ENCODE peak calls at places on chromosome 9, in five cellular contexts. One of them, this sample, is unnamed.

GRCh38 chr9:32579706-32580331 is 6.9 kb upstream of the NDUFB6 start:
- DNase-seq in NCI-H2171 treated with DMSO at 0.1 percent for 48 hours: peak
- DNase-seq in ELF-1: peak
- DNase-seq in fibroblast of lung: peak
- DNase-seq in GM13977: peak
- DNase-seq in this sample: peak

GRCh38 chr9:98477884-98478283 is 222.4 kb upstream of the TBC1D2 start:
- DNase-seq in ELF-1: no peak
- DNase-seq in GM13977: no peak
- DNase-seq in NCI-H2171 treated with DMSO at 0.1 percent for 48 hours: no peak
- DNase-seq in fibroblast of lung: no peak
- DNase-seq in this sample: no peak

GRCh38 chr9:129326061-129327005 is 148.3 kb upstream of the IER5L start:
- DNase-seq in GM13977: no peak
- DNase-seq in ELF-1: no peak
- DNase-seq in fibroblast of lung: no peak
- DNase-seq in NCI-H2171 treated with DMSO at 0.1 percent for 48 hours: no peak
- DNase-seq in this sample: no peak

GRCh38 chr9:98479449-98479848 is 224.0 kb upstream of the TBC1D2 start:
- DNase-seq in fibroblast of lung: no peak
- DNase-seq in ELF-1: no peak
- DNase-seq in GM13977: no peak
- DNase-seq in NCI-H2171 treated with DMSO at 0.1 percent for 48 hours: no peak
- DNase-seq in this sample: no peak

GRCh38 chr9:97307500-97308163 is at the start of gene CCDC180:
- DNase-seq in fibroblast of lung: peak
- DNase-seq in ELF-1: peak
- DNase-seq in NCI-H2171 treated with DMSO at 0.1 percent for 48 hours: no peak
- DNase-seq in GM13977: no peak
- DNase-seq in this sample: no peak

GRCh38 chr9:20405086-20405485 is 217.2 kb downstream of the MLLT3 start:
- DNase-seq in fibroblast of lung: peak
- DNase-seq in GM13977: no peak
- DNase-seq in NCI-H2171 treated with DMSO at 0.1 percent for 48 hours: no peak
- DNase-seq in ELF-1: no peak
- DNase-seq in this sample: no peak

GRCh38 chr9:95104088-95104960 is 213.2 kb downstream of the FANCC start:
- DNase-seq in GM13977: no peak
- DNase-seq in ELF-1: no peak
- DNase-seq in fibroblast of lung: no peak
- DNase-seq in NCI-H2171 treated with DMSO at 0.1 percent for 48 hours: peak
- DNase-seq in this sample: peak

GRCh38 chr9:134623408-134624066 is 18.1 kb upstream of the COL5A1 start:
- DNase-seq in fibroblast of lung: no peak
- DNase-seq in GM13977: no peak
- DNase-seq in ELF-1: no peak
- DNase-seq in NCI-H2171 treated with DMSO at 0.1 percent for 48 hours: no peak
- DNase-seq in this sample: no peak

GRCh38 chr9:132207839-132208615 is 46.2 kb downstream of the NTNG2 start:
- DNase-seq in NCI-H2171 treated with DMSO at 0.1 percent for 48 hours: no peak
- DNase-seq in fibroblast of lung: no peak
- DNase-seq in ELF-1: peak
- DNase-seq in GM13977: no peak
- DNase-seq in this sample: no peak

GRCh38 chr9:134376386-134377142 is 50.3 kb downstream of the RXRA start:
- DNase-seq in GM13977: no peak
- DNase-seq in NCI-H2171 treated with DMSO at 0.1 percent for 48 hours: no peak
- DNase-seq in ELF-1: no peak
- DNase-seq in fibroblast of lung: no peak
- DNase-seq in this sample: no peak

GRCh38 chr9:21836437-21837161 is 34.2 kb downstream of the MTAP start:
- DNase-seq in ELF-1: no peak
- DNase-seq in GM13977: no peak
- DNase-seq in fibroblast of lung: peak
- DNase-seq in NCI-H2171 treated with DMSO at 0.1 percent for 48 hours: no peak
- DNase-seq in this sample: peak

GRCh38 chr9:127521919-127522304 is 70.6 kb downstream of the LRSAM1 start:
- DNase-seq in NCI-H2171 treated with DMSO at 0.1 percent for 48 hours: no peak
- DNase-seq in fibroblast of lung: no peak
- DNase-seq in ELF-1: no peak
- DNase-seq in GM13977: no peak
- DNase-seq in this sample: no peak

GRCh38 chr9:122374885-122375420 is 4.1 kb downstream of the PTGS1 start:
- DNase-seq in NCI-H2171 treated with DMSO at 0.1 percent for 48 hours: no peak
- DNase-seq in fibroblast of lung: peak
- DNase-seq in ELF-1: peak
- DNase-seq in GM13977: no peak
- DNase-seq in this sample: peak

GRCh38 chr9:546235-546634 is 295.3 kb upstream of the DMRT1 start:
- DNase-seq in fibroblast of lung: no peak
- DNase-seq in GM13977: no peak
- DNase-seq in ELF-1: no peak
- DNase-seq in NCI-H2171 treated with DMSO at 0.1 percent for 48 hours: no peak
- DNase-seq in this sample: no peak

GRCh38 chr9:69527454-69527853 is 144.7 kb downstream of the APBA1 start:
- DNase-seq in fibroblast of lung: no peak
- DNase-seq in ELF-1: no peak
- DNase-seq in NCI-H2171 treated with DMSO at 0.1 percent for 48 hours: no peak
- DNase-seq in GM13977: no peak
- DNase-seq in this sample: no peak

GRCh38 chr9:99416007-99416406 is 193.9 kb downstream of the SEC61B start:
- DNase-seq in fibroblast of lung: peak
- DNase-seq in ELF-1: no peak
- DNase-seq in NCI-H2171 treated with DMSO at 0.1 percent for 48 hours: no peak
- DNase-seq in GM13977: no peak
- DNase-seq in this sample: peak

GRCh38 chr9:134083451-134083850 is 15.6 kb upstream of the BRD3 start:
- DNase-seq in fibroblast of lung: no peak
- DNase-seq in GM13977: no peak
- DNase-seq in NCI-H2171 treated with DMSO at 0.1 percent for 48 hours: no peak
- DNase-seq in ELF-1: no peak
- DNase-seq in this sample: no peak

GRCh38 chr9:36407122-36407723 is 7.2 kb upstream of the RNF38 start:
- DNase-seq in ELF-1: peak
- DNase-seq in fibroblast of lung: peak
- DNase-seq in NCI-H2171 treated with DMSO at 0.1 percent for 48 hours: peak
- DNase-seq in GM13977: peak
- DNase-seq in this sample: peak

GRCh38 chr9:31153250-31153840 is 1231.1 kb upstream of the ACO1 start:
- DNase-seq in fibroblast of lung: peak
- DNase-seq in ELF-1: no peak
- DNase-seq in GM13977: peak
- DNase-seq in NCI-H2171 treated with DMSO at 0.1 percent for 48 hours: no peak
- DNase-seq in this sample: no peak

GRCh38 chr9:3261484-3261883 is 264.3 kb downstream of the RFX3 start:
- DNase-seq in fibroblast of lung: peak
- DNase-seq in GM13977: no peak
- DNase-seq in NCI-H2171 treated with DMSO at 0.1 percent for 48 hours: no peak
- DNase-seq in ELF-1: no peak
- DNase-seq in this sample: no peak

GRCh38 chr9:135887021-135887507 is 20.3 kb downstream of the CAMSAP1 start:
- DNase-seq in GM13977: no peak
- DNase-seq in ELF-1: no peak
- DNase-seq in NCI-H2171 treated with DMSO at 0.1 percent for 48 hours: no peak
- DNase-seq in fibroblast of lung: peak
- DNase-seq in this sample: no peak

GRCh38 chr9:116643691-116644090 is 43.4 kb upstream of the TRIM32 start:
- DNase-seq in fibroblast of lung: peak
- DNase-seq in NCI-H2171 treated with DMSO at 0.1 percent for 48 hours: no peak
- DNase-seq in GM13977: no peak
- DNase-seq in ELF-1: no peak
- DNase-seq in this sample: peak

GRCh38 chr9:136711751-136712689 is at the start of gene DIPK1B:
- DNase-seq in ELF-1: peak
- DNase-seq in NCI-H2171 treated with DMSO at 0.1 percent for 48 hours: peak
- DNase-seq in fibroblast of lung: no peak
- DNase-seq in GM13977: peak
- DNase-seq in this sample: no peak

GRCh38 chr9:95268681-95269080 is 48.8 kb downstream of the FANCC start:
- DNase-seq in ELF-1: peak
- DNase-seq in GM13977: peak
- DNase-seq in fibroblast of lung: peak
- DNase-seq in NCI-H2171 treated with DMSO at 0.1 percent for 48 hours: peak
- DNase-seq in this sample: no peak

GRCh38 chr9:90025816-90026215 is 421.0 kb downstream of the GADD45G start:
- DNase-seq in ELF-1: peak
- DNase-seq in NCI-H2171 treated with DMSO at 0.1 percent for 48 hours: no peak
- DNase-seq in GM13977: no peak
- DNase-seq in fibroblast of lung: no peak
- DNase-seq in this sample: no peak

GRCh38 chr9:121696935-121697334 is 45.5 kb downstream of the DAB2IP start:
- DNase-seq in GM13977: no peak
- DNase-seq in ELF-1: no peak
- DNase-seq in NCI-H2171 treated with DMSO at 0.1 percent for 48 hours: no peak
- DNase-seq in fibroblast of lung: no peak
- DNase-seq in this sample: no peak

GRCh38 chr9:93156475-93157008 is 22.5 kb upstream of the NINJ1 start:
- DNase-seq in NCI-H2171 treated with DMSO at 0.1 percent for 48 hours: no peak
- DNase-seq in ELF-1: no peak
- DNase-seq in GM13977: peak
- DNase-seq in fibroblast of lung: no peak
- DNase-seq in this sample: no peak

GRCh38 chr9:37550781-37551180 is 25.4 kb downstream of the FBXO10 start:
- DNase-seq in ELF-1: no peak
- DNase-seq in fibroblast of lung: peak
- DNase-seq in NCI-H2171 treated with DMSO at 0.1 percent for 48 hours: no peak
- DNase-seq in GM13977: no peak
- DNase-seq in this sample: no peak